ENCODE peak calls at places on chromosomes 4 and X, in seven cellular contexts. T is HCT116, F is H1, P is neural progenitor cell, L is fibroblast of lung, D is IMR-90, S is mammary epithelial cell. N is an unnamed sample.

GRCh38 chr4:7418131-7418943 is 16.4 kb downstream of the PSAPL1 start:
- DNase-seq in P (no peak), S (no peak), D (no peak), T (no peak), L (no peak), F (no peak), N (no peak)

GRCh38 chr4:73669410-73670183 is 49.4 kb upstream of the RASSF6 start:
- DNase-seq in F (no peak), S (no peak), D (no peak), P (no peak), T (no peak), L (peak; percentile 37), N (no peak)

GRCh38 chr4:1053080-1053661 is 41.7 kb downstream of the FGFRL1 start:
- DNase-seq in P (peak; percentile 3), F (no peak), L (peak; percentile 84), D (peak; percentile 86), T (no peak), S (no peak), N (peak; percentile 81)

GRCh38 chr4:89755210-89755609 is 81.8 kb downstream of the SNCA start:
- DNase-seq in T (no peak), P (no peak), S (no peak), D (no peak), F (no peak), L (peak; percentile 20), N (no peak)

GRCh38 chr4:148795156-148795864 is 353.1 kb upstream of the NR3C2 start:
- DNase-seq in F (peak; percentile 27), S (peak; percentile 59), L (no peak), P (peak; percentile 26), T (no peak), D (peak; percentile 92), N (no peak)

GRCh38 chrX:110851780-110852179 is 56.2 kb upstream of the CHRDL1 start:
- DNase-seq in S (peak; percentile 54), T (no peak), L (peak; percentile 12), F (no peak), P (no peak), D (peak; percentile 2), N (no peak)

GRCh38 chr4:54320826-54321320 is 91.8 kb downstream of the PDGFRA start:
- DNase-seq in F (no peak), D (no peak), P (no peak), L (no peak), T (no peak), S (peak; percentile 26), N (no peak)

GRCh38 chr4:1777822-1778641 is 15.1 kb upstream of the FGFR3 start:
- DNase-seq in L (no peak), F (peak; percentile 56), D (no peak), S (peak; percentile 43), T (no peak), P (peak; percentile 97), N (no peak)

GRCh38 chr4:26176621-26177121 is 144.1 kb upstream of the RBPJ start:
- DNase-seq in S (peak; percentile 28), F (no peak), D (peak; percentile 85), T (no peak), L (peak; percentile 80), P (peak; percentile 1), N (no peak)

DNA sequence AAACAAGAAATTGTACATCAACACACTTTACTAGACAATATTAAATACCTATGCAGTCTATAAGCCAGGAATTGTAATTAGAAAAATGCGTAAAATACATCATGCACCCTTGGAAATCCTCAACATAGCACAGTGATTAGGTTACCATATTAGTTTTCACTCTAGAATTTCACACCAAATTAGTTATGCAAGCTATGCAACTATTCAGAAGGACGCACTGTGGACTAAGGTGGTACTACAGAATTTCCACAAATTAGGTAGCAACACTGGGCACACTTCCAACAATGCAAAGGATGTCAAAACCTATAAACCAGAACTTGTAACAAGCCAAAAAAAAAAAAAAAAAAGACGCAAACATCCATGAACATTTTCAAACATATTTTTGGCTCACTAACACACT is 71.1 kb upstream of the ZCCHC13 start:
- DNase-seq in D (peak; percentile 23), P (no peak), L (peak; percentile 25), F (no peak), T (no peak), S (peak; percentile 24), N (no peak)
- H3K36me3 ChIP-seq in D (peaks cover 4% of the 10 kb centered on the region), P (peaks cover 5% of the 10 kb centered on the region), L (no peaks in the 10 kb centered on the region), F (no peaks in the 10 kb centered on the region), T (no peaks in the 10 kb centered on the region), S (no peaks in the 10 kb centered on the region), N (no peaks in the 10 kb centered on the region)

DNA sequence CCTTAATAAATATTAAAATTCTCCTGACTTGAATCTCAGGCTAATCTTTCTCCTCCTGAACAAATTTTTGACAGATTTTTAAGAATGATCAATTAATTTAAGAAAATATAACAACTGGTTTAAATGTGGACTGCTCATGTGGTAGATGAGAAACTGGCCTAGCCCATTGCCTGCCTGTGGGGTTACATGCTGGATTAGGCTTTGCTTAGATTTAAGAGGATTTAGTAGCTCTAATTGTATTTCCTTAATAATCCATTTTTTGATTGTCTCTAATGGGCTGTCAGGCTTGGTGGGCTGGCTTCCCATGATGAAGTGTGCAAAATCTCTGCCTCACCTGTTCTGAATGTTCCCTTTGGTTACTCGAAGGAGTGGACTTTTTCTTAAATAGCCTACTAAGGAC is 27.8 kb upstream of the LIMCH1 start:
- DNase-seq in T (no peak), D (no peak), S (no peak), P (no peak), F (no peak), L (no peak), N (no peak)
- H3K9ac ChIP-seq in T (no peak overlapping the region), D (no peak overlapping the region), S (no peak overlapping the region), P (no peak overlapping the region), F (no peak overlapping the region), L (no peak overlapping the region), N (no peak overlapping the region)

GRCh38 chr4:3134201-3134600 is 59.7 kb downstream of the HTT start:
- DNase-seq in P (no peak), S (no peak), L (no peak), T (no peak), F (no peak), D (no peak), N (no peak)
- H3K36me3 ChIP-seq in P (peaks cover 14% of the 10 kb centered on the region), S (peaks cover 8% of the 10 kb centered on the region), L (peaks cover 12% of the 10 kb centered on the region), T (peaks cover 33% of the 10 kb centered on the region), F (peaks cover 55% of the 10 kb centered on the region), D (peaks cover 34% of the 10 kb centered on the region), N (peaks cover 45% of the 10 kb centered on the region)

GRCh38 chr4:120446051-120446567 is 379.5 kb upstream of the MAD2L1 start:
- DNase-seq in T (no peak), P (no peak), D (no peak), L (no peak), F (no peak), S (no peak), N (no peak)
- H3K9ac ChIP-seq in T (no peak overlapping the region), P (no peak overlapping the region), D (no peak overlapping the region), L (no peak overlapping the region), F (no peak overlapping the region), S (no peak overlapping the region), N (no peak overlapping the region)

GRCh38 chr4:88040707-88041106 is 33.3 kb downstream of the PKD2 start:
- DNase-seq in S (no peak), L (no peak), T (no peak), D (no peak), F (no peak), P (no peak), N (no peak)

GRCh38 chr4:88035292-88035691 is 27.9 kb downstream of the PKD2 start:
- DNase-seq in F (no peak), S (no peak), P (no peak), L (no peak), T (no peak), D (no peak), N (no peak)

GRCh38 chr4:88037447-88037846 is 30.0 kb downstream of the PKD2 start:
- DNase-seq in F (no peak), S (peak; percentile 50), T (no peak), L (no peak), P (no peak), D (no peak), N (no peak)

GRCh38 chr4:88041626-88042025 is 34.2 kb downstream of the PKD2 start:
- DNase-seq in T (no peak), L (no peak), D (no peak), S (no peak), P (no peak), F (no peak), N (no peak)

GRCh38 chr4:88037936-88038335 is 30.5 kb downstream of the PKD2 start:
- DNase-seq in D (no peak), F (no peak), S (no peak), L (no peak), T (no peak), P (no peak), N (no peak)
- H3K36me3 ChIP-seq in D (peaks cover 50% of the 10 kb centered on the region), F (peaks cover 50% of the 10 kb centered on the region), S (peaks cover 10% of the 10 kb centered on the region), L (peaks cover 22% of the 10 kb centered on the region), T (peaks cover 13% of the 10 kb centered on the region), P (peaks cover 15% of the 10 kb centered on the region), N (peaks cover 37% of the 10 kb centered on the region)

N was measured in kidney.